ENCODE peak calls at places on chromosomes 11 and 22, in four cellular contexts. W, Z, M and V are unnamed samples.

GRCh38 chr11:129248618-129249017 is 56.5 kb upstream of the ARHGAP32 start:
- DNase-seq in M (no peak), W (peak), Z (peak), V (peak)

GRCh38 chr22:41905411-41906202 is 9.3 kb downstream of the SHISA8 start:
- DNase-seq in Z (no peak), W (no peak), M (no peak), V (no peak)

GRCh38 chr11:23288001-23288783 is 427.9 kb upstream of the CCDC179 start:
- DNase-seq in M (no peak), W (peak), Z (peak), V (peak)

GRCh38 chr11:121892863-121893262 is 223.2 kb downstream of the BLID start:
- DNase-seq in W (no peak), Z (no peak), M (no peak), V (no peak)

GRCh38 chr22:49783926-49784629 is 43.6 kb downstream of the BRD1 start:
- DNase-seq in W (no peak), M (no peak), Z (no peak), V (no peak)

GRCh38 chr11:126431401-126432064 is 76.0 kb downstream of the ST3GAL4 start:
- DNase-seq in M (no peak), W (peak), Z (no peak), V (peak)

GRCh38 chr11:34475656-34476055 is 36.9 kb downstream of the CAT start:
- DNase-seq in W (no peak), Z (no peak), M (no peak), V (no peak)

GRCh38 chr11:121452609-121453150 is at the start of gene SORL1-AS1:
- DNase-seq in M (no peak), Z (no peak), W (no peak), V (no peak)

GRCh38 chr11:126434950-126435335 is 79.5 kb downstream of the ST3GAL4 start:
- DNase-seq in W (no peak), Z (no peak), M (no peak), V (no peak)

GRCh38 chr22:50731811-50732624 is 6.0 kb upstream of the ACR start:
- DNase-seq in W (no peak), M (no peak), Z (no peak), V (no peak)

GRCh38 chr11:14617241-14618027 is 26.2 kb upstream of the PDE3B start:
- DNase-seq in Z (no peak), M (no peak), W (no peak), V (no peak)

GRCh38 chr22:39242389-39242808 is 2.4 kb downstream of the PDGFB start:
- DNase-seq in Z (no peak), M (no peak), W (no peak), V (no peak)

GRCh38 chr11:5689551-5689983 is at the start of gene TRIM22:
- DNase-seq in Z (peak), W (peak), M (no peak), V (peak)

GRCh38 chr22:33352768-33353167 is 294.6 kb upstream of the SYN3 start:
- DNase-seq in Z (no peak), M (no peak), W (no peak), V (no peak)

GRCh38 chr22:33347002-33347401 is 288.8 kb upstream of the SYN3 start:
- DNase-seq in W (no peak), M (no peak), Z (no peak), V (no peak)

GRCh38 chr22:33350961-33351360 is 292.8 kb upstream of the SYN3 start:
- DNase-seq in Z (no peak), W (no peak), M (no peak), V (no peak)

GRCh38 chr22:33354928-33355327 is 296.7 kb upstream of the SYN3 start:
- DNase-seq in W (no peak), M (no peak), Z (no peak), V (no peak)

GRCh38 chr22:33350391-33350955 is 292.3 kb upstream of the SYN3 start:
- DNase-seq in M (no peak), W (no peak), Z (no peak), V (no peak)
- TF ChIP-seq CTCF in M (no peak), W (no peak), Z (no peak), V (no peak)

GRCh38 chr11:71120346-71120963 is 131.9 kb downstream of the SHANK2 start:
- DNase-seq in W (no peak), M (peak), Z (no peak), V (no peak)
- TF ChIP-seq CTCF in W (peak), M (peak), Z (peak), V (no peak)

GRCh38 chr22:37636186-37636948 is 3.1 kb upstream of the SH3BP1 start:
- DNase-seq in Z (peak), W (no peak), M (no peak), V (no peak)
- TF ChIP-seq CTCF in Z (peak), W (peak), M (no peak), V (no peak)

GRCh38 chr22:37420656-37421467 is 6.4 kb downstream of the ELFN2 start:
- DNase-seq in W (no peak), M (no peak), Z (no peak), V (no peak)
- TF ChIP-seq CTCF in W (no peak), M (peak), Z (no peak), V (no peak)

GRCh38 chr11:86277741-86278140 is 24.3 kb upstream of the HIKESHI start:
- DNase-seq in Z (no peak), M (no peak), W (no peak), V (no peak)

GRCh38 chr11:86275493-86276370 is 26.3 kb upstream of the HIKESHI start:
- DNase-seq in Z (no peak), W (no peak), M (no peak), V (no peak)

GRCh38 chr11:86278226-86278625 is 23.8 kb upstream of the HIKESHI start:
- DNase-seq in Z (no peak), W (no peak), M (no peak), V (no peak)

GRCh38 chr11:86274999-86275398 is 27.0 kb upstream of the HIKESHI start:
- DNase-seq in M (no peak), W (no peak), Z (no peak), V (no peak)

DNA sequence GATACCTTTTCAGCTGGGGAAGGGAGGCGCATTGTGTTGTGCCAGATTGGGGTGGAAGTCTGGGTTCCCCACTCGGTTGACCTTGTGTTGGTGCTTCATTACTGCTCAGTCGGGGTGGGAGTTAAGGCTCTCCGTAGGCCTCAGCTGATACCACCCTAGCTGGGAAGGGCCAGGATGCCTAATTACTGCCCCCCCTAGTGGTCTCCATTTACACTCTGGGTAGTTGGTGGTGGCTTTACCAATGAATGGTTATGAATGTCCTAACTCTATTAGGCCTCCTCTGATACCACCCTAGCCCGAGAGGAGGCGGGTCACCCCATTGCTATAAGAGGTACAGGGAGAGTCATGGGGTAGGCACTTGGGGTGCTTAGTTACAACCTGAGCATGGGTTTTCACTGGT is 27.5 kb upstream of the HIKESHI start:
- DNase-seq in Z (no peak), M (no peak), W (no peak), V (no peak)
- TF ChIP-seq CTCF in Z (peak), M (peak), W (peak), V (no peak)

DNA sequence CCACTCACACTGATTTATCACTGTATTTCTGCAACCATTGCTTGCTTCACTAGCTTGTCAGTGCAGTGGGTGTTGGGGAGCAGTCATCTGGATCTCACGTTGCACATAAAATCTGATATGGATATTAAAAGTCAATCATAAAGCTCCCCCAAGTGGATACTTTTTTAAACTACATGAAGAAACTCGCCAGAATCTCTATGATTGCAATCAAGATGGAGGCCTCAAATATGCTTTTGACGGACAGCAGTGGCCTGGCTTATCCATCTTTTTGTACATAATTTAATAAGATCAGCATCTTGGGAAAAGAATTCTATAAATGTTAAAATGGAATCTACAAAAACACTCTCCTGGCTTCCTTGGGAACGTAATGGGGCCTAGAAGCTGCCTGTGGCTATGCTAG is 137.7 kb downstream of the WT1 start:
- DNase-seq in W (peak), Z (peak), M (no peak), V (no peak)
- TF ChIP-seq CTCF in W (peak), Z (no peak), M (peak), V (peak)

GRCh38 chr11:2173150-2173693 is 1.6 kb upstream of the TH start:
- DNase-seq in M (no peak), W (no peak), Z (no peak), V (no peak)
- TF ChIP-seq CTCF in M (peak), W (peak), Z (peak), V (peak)

GRCh38 chr11:44307340-44308099 is 2.4 kb downstream of the ALX4 start:
- DNase-seq in Z (no peak), M (no peak), W (no peak), V (no peak)

GRCh38 chr11:44305149-44305642 is 4.7 kb downstream of the ALX4 start:
- DNase-seq in Z (no peak), M (no peak), W (no peak), V (no peak)

GRCh38 chr11:44306469-44307244 is 3.3 kb downstream of the ALX4 start:
- DNase-seq in M (no peak), W (no peak), Z (no peak), V (no peak)

GRCh38 chr11:44304091-44305084 is 5.6 kb downstream of the ALX4 start:
- DNase-seq in W (no peak), Z (no peak), M (no peak), V (no peak)

DNA sequence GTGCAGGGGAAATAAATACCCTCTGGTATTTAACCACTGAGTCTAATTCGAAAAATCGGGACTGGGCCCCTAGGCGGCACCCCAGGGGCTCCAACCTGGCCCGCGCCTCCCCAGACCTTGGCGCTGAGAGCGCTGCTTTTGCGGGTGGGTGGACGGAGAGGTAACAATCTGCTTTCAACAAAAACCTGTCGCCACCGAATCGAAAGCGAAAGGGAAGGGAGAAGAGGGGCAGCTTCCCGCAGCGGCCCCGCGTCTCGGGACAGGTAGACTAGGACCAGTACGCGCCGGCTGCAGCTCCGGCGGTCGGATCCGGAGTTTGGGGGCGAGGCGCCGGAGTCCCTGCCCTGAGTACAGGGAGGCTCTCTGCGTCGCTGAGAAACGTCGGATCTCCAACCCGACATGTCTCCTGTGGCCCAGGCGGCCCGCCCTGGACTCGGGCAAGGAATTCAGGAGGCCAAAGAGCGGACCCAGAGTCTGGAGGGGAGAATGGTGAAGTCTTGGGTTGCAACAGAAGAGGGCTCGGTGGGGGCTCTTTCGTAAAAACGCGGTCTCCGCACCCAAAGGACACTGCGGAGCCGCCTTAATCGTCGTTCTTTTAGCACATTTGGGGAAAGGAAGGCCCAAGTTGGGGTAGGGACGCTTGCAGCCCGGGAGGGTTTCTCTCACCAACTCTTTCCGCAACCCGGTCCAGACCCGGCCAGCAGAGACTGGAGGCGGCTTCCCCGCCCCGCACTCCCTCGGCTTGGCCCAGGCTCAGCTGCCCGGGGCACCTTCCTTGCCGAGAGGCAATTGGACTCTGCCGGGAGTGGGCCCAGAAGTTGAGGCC is 4.1 kb downstream of the ALX4 start:
- DNase-seq in Z (no peak), M (no peak), W (no peak), V (no peak)
- TF ChIP-seq CTCF in Z (no peak), M (no peak), W (no peak), V (no peak)

DNA sequence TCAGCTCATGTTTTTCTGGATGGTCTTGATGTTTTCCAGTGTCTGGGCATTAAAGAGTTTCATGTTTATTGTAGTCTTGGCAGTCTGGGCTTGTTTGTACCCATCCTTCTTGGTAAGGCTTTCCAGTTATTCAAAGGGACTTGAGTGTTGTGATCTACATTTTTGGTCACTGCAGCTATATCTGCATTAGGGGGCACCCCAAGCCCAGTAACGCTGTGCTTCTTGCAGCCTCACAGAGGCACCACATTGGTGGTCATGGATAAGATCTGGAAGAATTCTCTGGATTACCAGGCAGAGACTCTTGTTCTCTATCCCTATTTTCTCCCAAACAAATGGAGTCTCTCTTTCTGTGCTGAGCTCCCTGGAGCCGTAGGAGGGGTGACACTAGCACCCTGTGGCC is 451.5 kb upstream of the FAT3 start:
- DNase-seq in M (no peak), Z (no peak), W (peak), V (no peak)
- TF ChIP-seq CTCF in M (peak), Z (peak), W (no peak), V (no peak)